ENCODE peak calls at places on chromosomes 2 and 18, in four cellular contexts. One of them, this sample, is unnamed. For H3K27me3 and H3K4me1, the result is how much of the 10 kb centered on the place peaks cover.

GRCh38 chr18:73737990-73738389 is 409.6 kb downstream of the FBXO15 start:
- DNase-seq in ascending aorta: no peak
- DNase-seq in psoas muscle: no peak
- DNase-seq in heart left ventricle: no peak
- DNase-seq in this sample: no peak

GRCh38 chr2:230944123-230944653 is 19.1 kb upstream of the GPR55 start:
- DNase-seq in psoas muscle: no peak
- DNase-seq in heart left ventricle: no peak
- DNase-seq in ascending aorta: peak
- DNase-seq in this sample: no peak

GRCh38 chr18:30687501-30687900 is 355.0 kb downstream of the DSC3 start:
- DNase-seq in heart left ventricle: no peak
- DNase-seq in ascending aorta: no peak
- DNase-seq in psoas muscle: no peak
- DNase-seq in this sample: no peak

GRCh38 chr2:44746856-44747612 is 194.5 kb upstream of the SIX3 start:
- DNase-seq in psoas muscle: no peak
- DNase-seq in ascending aorta: no peak
- DNase-seq in heart left ventricle: no peak
- DNase-seq in this sample: no peak

GRCh38 chr2:97693476-97693875 is 19.9 kb upstream of the ZAP70 start:
- DNase-seq in heart left ventricle: no peak
- DNase-seq in ascending aorta: no peak
- DNase-seq in psoas muscle: no peak
- DNase-seq in this sample: no peak

GRCh38 chr2:63614983-63615945 is 26.5 kb downstream of the MDH1 start:
- DNase-seq in psoas muscle: no peak
- DNase-seq in ascending aorta: no peak
- DNase-seq in heart left ventricle: no peak
- DNase-seq in this sample: no peak

GRCh38 chr2:216535454-216535995 is 36.9 kb downstream of the RPL37A start:
- DNase-seq in psoas muscle: peak
- DNase-seq in ascending aorta: peak
- DNase-seq in heart left ventricle: peak
- DNase-seq in this sample: peak

GRCh38 chr2:18290386-18290785 is 270.1 kb downstream of the RDH14 start:
- DNase-seq in psoas muscle: no peak
- DNase-seq in ascending aorta: no peak
- DNase-seq in heart left ventricle: no peak
- DNase-seq in this sample: no peak

GRCh38 chr2:29611261-29611660 is 310.1 kb downstream of the ALK start:
- DNase-seq in ascending aorta: no peak
- DNase-seq in heart left ventricle: no peak
- DNase-seq in psoas muscle: no peak
- DNase-seq in this sample: no peak

GRCh38 chr2:232816656-232817055 is 40.3 kb upstream of the KCNJ13 start:
- DNase-seq in ascending aorta: no peak
- DNase-seq in heart left ventricle: no peak
- DNase-seq in psoas muscle: no peak
- DNase-seq in this sample: no peak

GRCh38 chr18:285817-286216 is 18.0 kb upstream of the THOC1 start:
- DNase-seq in psoas muscle: no peak
- DNase-seq in heart left ventricle: no peak
- DNase-seq in ascending aorta: no peak
- DNase-seq in this sample: no peak

GRCh38 chr2:230128943-230129342 is 60.2 kb upstream of the SLC16A14 start:
- DNase-seq in heart left ventricle: no peak
- DNase-seq in ascending aorta: no peak
- DNase-seq in psoas muscle: no peak
- DNase-seq in this sample: no peak

GRCh38 chr2:85181093-85181685 is 48.0 kb downstream of the TCF7L1 start:
- DNase-seq in psoas muscle: no peak
- DNase-seq in ascending aorta: no peak
- DNase-seq in heart left ventricle: no peak
- DNase-seq in this sample: no peak

GRCh38 chr18:75036941-75037516 is 171.9 kb downstream of the PTGR3 start:
- DNase-seq in heart left ventricle: no peak
- DNase-seq in ascending aorta: no peak
- DNase-seq in psoas muscle: no peak
- DNase-seq in this sample: no peak

GRCh38 chr2:232491139-232491780 is 3.6 kb upstream of the ECEL1 start:
- DNase-seq in ascending aorta: no peak
- DNase-seq in heart left ventricle: peak
- DNase-seq in psoas muscle: peak
- DNase-seq in this sample: no peak

GRCh38 chr2:214881647-214882205 is 72.2 kb upstream of the BARD1 start:
- DNase-seq in psoas muscle: no peak
- DNase-seq in heart left ventricle: no peak
- DNase-seq in ascending aorta: no peak
- DNase-seq in this sample: no peak

GRCh38 chr2:54704688-54705605 is 18.5 kb upstream of the EML6 start:
- DNase-seq in heart left ventricle: no peak
- DNase-seq in ascending aorta: no peak
- DNase-seq in psoas muscle: no peak
- DNase-seq in this sample: no peak

GRCh38 chr18:55452123-55452611 is 135.8 kb downstream of the TCF4 start:
- DNase-seq in ascending aorta: no peak
- DNase-seq in heart left ventricle: no peak
- DNase-seq in psoas muscle: no peak
- DNase-seq in this sample: peak

GRCh38 chr2:234494361-234495075 is 2.4 kb downstream of the ARL4C start:
- DNase-seq in ascending aorta: no peak
- DNase-seq in psoas muscle: no peak
- DNase-seq in heart left ventricle: no peak
- DNase-seq in this sample: no peak

GRCh38 chr2:12033494-12033893 is 287.1 kb downstream of the LPIN1 start:
- DNase-seq in ascending aorta: no peak
- DNase-seq in psoas muscle: no peak
- DNase-seq in heart left ventricle: no peak
- DNase-seq in this sample: no peak

GRCh38 chr2:70905443-70905842 is 30.3 kb upstream of the ATP6V1B1 start:
- DNase-seq in heart left ventricle: no peak
- DNase-seq in psoas muscle: no peak
- DNase-seq in ascending aorta: no peak
- DNase-seq in this sample: no peak
- H3K27me3 ChIP-seq in heart left ventricle: half or more
- H3K27me3 ChIP-seq in psoas muscle: half or more
- H3K27me3 ChIP-seq in ascending aorta: under half
- H3K27me3 ChIP-seq in this sample: under half

GRCh38 chr2:68812256-68812655 is 58.9 kb downstream of the BMP10 start:
- DNase-seq in psoas muscle: no peak
- DNase-seq in heart left ventricle: no peak
- DNase-seq in ascending aorta: no peak
- DNase-seq in this sample: no peak

GRCh38 chr2:68806511-68807109 is 64.6 kb downstream of the BMP10 start:
- DNase-seq in heart left ventricle: no peak
- DNase-seq in psoas muscle: no peak
- DNase-seq in ascending aorta: no peak
- DNase-seq in this sample: no peak

GRCh38 chr2:68807821-68808266 is 63.4 kb downstream of the BMP10 start:
- DNase-seq in heart left ventricle: peak
- DNase-seq in ascending aorta: no peak
- DNase-seq in psoas muscle: no peak
- DNase-seq in this sample: peak

GRCh38 chr2:68811364-68811763 is 59.8 kb downstream of the BMP10 start:
- DNase-seq in psoas muscle: no peak
- DNase-seq in ascending aorta: peak
- DNase-seq in heart left ventricle: peak
- DNase-seq in this sample: peak

DNA sequence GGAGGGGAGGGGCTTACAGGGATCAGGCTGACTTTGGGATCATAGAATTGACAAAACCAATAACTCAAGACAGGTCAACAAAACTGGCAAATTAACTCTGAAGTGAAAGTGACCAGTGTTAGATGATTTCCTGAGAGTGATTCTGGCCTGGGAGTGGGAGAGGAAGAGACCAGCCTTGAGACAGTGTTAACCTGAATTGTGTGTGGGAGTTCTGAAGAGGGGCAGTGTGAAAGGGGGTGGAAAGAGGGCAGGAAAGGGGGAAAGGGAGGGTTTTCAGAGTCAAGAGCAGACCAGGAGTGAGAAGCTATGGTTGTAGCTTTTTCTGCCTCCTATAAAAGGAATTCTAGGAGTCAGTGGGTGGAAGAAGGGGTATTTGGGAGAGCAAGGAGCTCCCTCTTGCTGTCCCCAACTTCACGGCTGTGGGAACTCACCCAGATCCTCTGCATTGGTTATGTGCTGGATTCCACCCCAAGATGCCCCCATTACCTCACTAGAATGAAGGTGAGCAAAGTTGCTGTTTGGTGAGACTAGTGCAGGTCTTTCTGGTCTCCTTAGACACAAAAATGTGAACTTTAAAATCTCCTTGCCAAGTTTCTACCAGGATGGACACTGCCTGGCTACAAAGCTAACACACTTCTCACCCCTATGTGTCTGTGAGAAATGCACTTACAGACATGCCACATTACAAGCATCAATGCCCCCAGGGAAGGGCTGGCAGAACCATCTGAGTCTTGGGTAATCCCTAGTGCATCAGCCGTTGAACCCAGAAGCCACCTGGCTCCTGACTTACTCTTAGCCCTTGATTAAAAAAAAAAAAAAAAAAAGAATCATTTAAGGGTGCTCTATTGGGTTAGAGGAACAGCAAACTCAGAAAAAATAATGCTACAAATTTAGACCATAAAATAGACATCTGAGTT is 61.6 kb downstream of the BMP10 start:
- DNase-seq in psoas muscle: no peak
- DNase-seq in heart left ventricle: no peak
- DNase-seq in ascending aorta: no peak
- DNase-seq in this sample: no peak
- H3K27ac ChIP-seq in psoas muscle: no peak
- H3K27ac ChIP-seq in heart left ventricle: no peak
- H3K27ac ChIP-seq in ascending aorta: peak
- H3K27ac ChIP-seq in this sample: no peak

GRCh38 chr2:161386228-161386627 is 29.9 kb upstream of the TBR1 start:
- DNase-seq in ascending aorta: no peak
- DNase-seq in psoas muscle: no peak
- DNase-seq in heart left ventricle: no peak
- DNase-seq in this sample: no peak
- H3K4me1 ChIP-seq in ascending aorta: under half
- H3K4me1 ChIP-seq in psoas muscle: under half
- H3K4me1 ChIP-seq in heart left ventricle: under half
- H3K4me1 ChIP-seq in this sample: under half

DNA sequence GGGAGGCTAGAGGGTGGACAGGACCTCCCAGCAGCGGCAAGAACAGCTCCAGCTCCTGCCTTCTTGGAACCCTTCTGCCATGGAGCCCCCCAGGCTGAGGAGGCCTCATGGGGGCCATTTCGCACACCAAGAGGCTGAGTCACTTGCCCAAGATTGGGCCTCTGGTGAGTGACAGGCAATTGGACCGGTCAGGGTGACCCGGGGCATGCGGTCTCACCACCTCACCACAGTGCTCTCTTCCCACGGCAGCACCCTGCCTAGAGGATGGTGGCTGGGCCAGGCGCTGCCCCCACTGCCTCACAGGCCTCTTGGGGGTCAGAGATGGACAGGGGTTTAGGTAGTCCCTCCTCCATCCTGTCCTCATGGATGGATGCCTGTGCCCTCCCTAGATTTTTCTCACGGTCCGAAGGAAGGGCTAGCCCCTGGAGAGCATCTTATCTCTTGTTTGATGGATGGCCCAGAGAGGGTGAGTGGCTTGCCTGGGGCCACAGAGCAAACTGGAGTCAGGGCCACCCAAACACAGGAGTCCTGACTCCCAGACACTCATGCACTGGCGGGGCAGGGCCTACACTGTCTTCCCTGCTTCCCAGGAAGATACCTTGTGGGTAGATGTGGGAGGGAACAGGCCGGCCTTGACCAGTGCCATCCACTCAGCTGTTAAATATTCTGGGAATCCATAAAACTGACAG is 119.2 kb downstream of the INHBB start:
- DNase-seq in ascending aorta: no peak
- DNase-seq in heart left ventricle: no peak
- DNase-seq in psoas muscle: no peak
- DNase-seq in this sample: no peak
- H3K27me3 ChIP-seq in ascending aorta: under half
- H3K27me3 ChIP-seq in heart left ventricle: under half
- H3K27me3 ChIP-seq in psoas muscle: under half
- H3K27me3 ChIP-seq in this sample: under half

DNA sequence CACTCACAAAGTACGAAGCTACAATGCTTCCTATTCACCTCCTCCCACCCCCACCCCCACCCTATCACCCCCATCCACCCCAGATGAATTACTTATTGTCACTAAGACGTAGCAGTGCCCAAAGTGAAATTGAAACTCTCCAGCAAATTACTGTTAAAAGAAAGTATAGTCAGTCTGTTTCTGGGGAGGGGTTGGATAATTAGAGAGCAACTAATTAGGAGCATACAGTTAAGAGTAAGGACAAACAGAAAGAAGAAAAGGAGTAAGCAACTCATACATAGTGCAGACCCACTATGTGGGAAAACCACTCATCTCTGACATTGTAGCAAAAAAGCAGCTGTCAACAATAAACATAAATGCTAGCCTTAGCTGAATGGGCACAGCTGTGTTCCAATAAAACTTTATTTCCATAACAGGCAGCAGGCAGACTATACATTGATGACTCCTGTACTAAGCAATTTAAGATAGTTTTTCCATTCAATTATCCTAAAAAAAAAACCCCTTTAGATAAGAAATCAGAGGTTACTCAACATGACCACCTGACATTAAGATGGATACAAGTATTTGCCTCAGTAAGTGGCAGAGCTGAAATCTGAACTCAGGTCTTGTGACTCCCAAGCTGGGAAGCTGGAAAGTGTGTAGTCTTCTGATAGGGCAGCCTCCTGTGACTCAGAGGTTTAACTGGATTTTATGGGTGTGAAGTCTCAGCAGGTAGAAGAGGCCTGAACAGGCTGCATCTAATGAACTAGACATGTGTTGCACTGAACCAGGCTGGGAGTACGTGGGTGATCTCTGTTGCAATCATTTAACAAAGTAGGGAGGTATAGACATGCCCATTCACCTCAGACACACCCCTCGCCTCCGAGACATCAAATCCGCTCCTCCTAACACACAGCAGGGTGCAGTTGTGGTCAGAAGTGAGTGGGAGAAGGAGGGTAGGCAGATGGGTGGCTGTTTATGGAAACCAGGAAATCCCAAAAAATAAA is 171.8 kb upstream of the KLF7 start:
- DNase-seq in psoas muscle: no peak
- DNase-seq in ascending aorta: no peak
- DNase-seq in heart left ventricle: no peak
- DNase-seq in this sample: no peak
- H3K27ac ChIP-seq in psoas muscle: no peak
- H3K27ac ChIP-seq in ascending aorta: no peak
- H3K27ac ChIP-seq in heart left ventricle: peak
- H3K27ac ChIP-seq in this sample: peak

GRCh38 chr2:197269173-197269572 is 41.4 kb downstream of the ANKRD44 start:
- DNase-seq in psoas muscle: no peak
- DNase-seq in ascending aorta: no peak
- DNase-seq in heart left ventricle: no peak
- DNase-seq in this sample: no peak
- H3K4me1 ChIP-seq in psoas muscle: under half
- H3K4me1 ChIP-seq in ascending aorta: under half
- H3K4me1 ChIP-seq in heart left ventricle: half or more
- H3K4me1 ChIP-seq in this sample: under half

GRCh38 chr18:11733031-11733430 is 44.0 kb downstream of the GNAL start:
- DNase-seq in heart left ventricle: peak
- DNase-seq in ascending aorta: peak
- DNase-seq in psoas muscle: peak
- DNase-seq in this sample: peak
- H3K27me3 ChIP-seq in heart left ventricle: under half
- H3K27me3 ChIP-seq in ascending aorta: under half
- H3K27me3 ChIP-seq in psoas muscle: under half
- H3K27me3 ChIP-seq in this sample: under half